ENCODE peak calls at places on chromosomes 1 and 21, in ten cellular contexts. One of them, this sample, is unnamed.

GRCh38 chr1:227897704-227898438 is 49.9 kb downstream of the WNT9A start:
- DNase-seq in AG09309: no peak
- DNase-seq in ovary: peak; percentile 20
- DNase-seq in MM.1S: no peak
- DNase-seq in GM06990: no peak
- DNase-seq in PC-3: no peak
- DNase-seq in esophagus squamous epithelium: no peak
- DNase-seq in heart left ventricle: no peak
- DNase-seq in foreskin fibroblast: no peak
- DNase-seq in A673: no peak
- DNase-seq in this sample: no peak

GRCh38 chr1:204868340-204868700 is 2.3 kb upstream of the NFASC start:
- DNase-seq in PC-3: no peak
- DNase-seq in GM06990: no peak
- DNase-seq in foreskin fibroblast: no peak
- DNase-seq in AG09309: no peak
- DNase-seq in MM.1S: no peak
- DNase-seq in esophagus squamous epithelium: no peak
- DNase-seq in A673: no peak
- DNase-seq in ovary: no peak
- DNase-seq in heart left ventricle: no peak
- DNase-seq in this sample: no peak

GRCh38 chr1:204069887-204070286 is 3.0 kb upstream of the SOX13 start:
- DNase-seq in AG09309: no peak
- DNase-seq in MM.1S: no peak
- DNase-seq in esophagus squamous epithelium: no peak
- DNase-seq in PC-3: no peak
- DNase-seq in heart left ventricle: no peak
- DNase-seq in A673: no peak
- DNase-seq in GM06990: no peak
- DNase-seq in foreskin fibroblast: no peak
- DNase-seq in ovary: no peak
- DNase-seq in this sample: no peak

GRCh38 chr21:45869121-45870007 is 112.2 kb upstream of the COL6A1 start:
- DNase-seq in PC-3: peak; percentile 33
- DNase-seq in foreskin fibroblast: peak; percentile 72
- DNase-seq in esophagus squamous epithelium: no peak
- DNase-seq in ovary: no peak
- DNase-seq in A673: no peak
- DNase-seq in GM06990: no peak
- DNase-seq in AG09309: peak; percentile 46
- DNase-seq in MM.1S: no peak
- DNase-seq in heart left ventricle: no peak
- DNase-seq in this sample: no peak

GRCh38 chr21:45543371-45543709 is 1.1 kb upstream of the SLC19A1 start:
- DNase-seq in esophagus squamous epithelium: no peak
- DNase-seq in ovary: peak; percentile 63
- DNase-seq in AG09309: no peak
- DNase-seq in A673: no peak
- DNase-seq in PC-3: no peak
- DNase-seq in GM06990: peak; percentile 20
- DNase-seq in heart left ventricle: peak; percentile 19
- DNase-seq in MM.1S: no peak
- DNase-seq in foreskin fibroblast: peak; percentile 9
- DNase-seq in this sample: no peak

GRCh38 chr1:90707363-90707710 is 9.8 kb downstream of the BARHL2 start:
- DNase-seq in ovary: no peak
- DNase-seq in A673: peak; percentile 82
- DNase-seq in esophagus squamous epithelium: no peak
- DNase-seq in AG09309: no peak
- DNase-seq in heart left ventricle: no peak
- DNase-seq in GM06990: no peak
- DNase-seq in foreskin fibroblast: peak; percentile 54
- DNase-seq in MM.1S: no peak
- DNase-seq in PC-3: peak; percentile 49
- DNase-seq in this sample: no peak

GRCh38 chr1:189312499-189312898 is 1165.2 kb downstream of the BRINP3 start:
- DNase-seq in ovary: no peak
- DNase-seq in MM.1S: no peak
- DNase-seq in foreskin fibroblast: no peak
- DNase-seq in A673: no peak
- DNase-seq in esophagus squamous epithelium: no peak
- DNase-seq in PC-3: no peak
- DNase-seq in AG09309: no peak
- DNase-seq in GM06990: no peak
- DNase-seq in heart left ventricle: no peak
- DNase-seq in this sample: no peak

GRCh38 chr1:38285807-38286530 is 239.4 kb upstream of the POU3F1 start:
- DNase-seq in esophagus squamous epithelium: no peak
- DNase-seq in heart left ventricle: no peak
- DNase-seq in GM06990: no peak
- DNase-seq in foreskin fibroblast: no peak
- DNase-seq in PC-3: no peak
- DNase-seq in MM.1S: no peak
- DNase-seq in A673: peak; percentile 12
- DNase-seq in ovary: no peak
- DNase-seq in AG09309: no peak
- DNase-seq in this sample: no peak

GRCh38 chr1:8878448-8879347 is at the start of gene ENO1:
- DNase-seq in heart left ventricle: peak; percentile 99
- DNase-seq in AG09309: peak; percentile 95
- DNase-seq in MM.1S: peak; percentile 97
- DNase-seq in foreskin fibroblast: peak; percentile 99
- DNase-seq in ovary: peak; percentile 99
- DNase-seq in A673: peak; percentile 97
- DNase-seq in PC-3: peak; percentile 97
- DNase-seq in GM06990: peak; percentile 100
- DNase-seq in esophagus squamous epithelium: peak; percentile 93
- DNase-seq in this sample: peak; percentile 91

GRCh38 chr1:8874230-8875201 is 4.0 kb downstream of the ENO1 start:
- DNase-seq in PC-3: no peak
- DNase-seq in MM.1S: no peak
- DNase-seq in AG09309: no peak
- DNase-seq in esophagus squamous epithelium: no peak
- DNase-seq in A673: no peak
- DNase-seq in GM06990: no peak
- DNase-seq in heart left ventricle: no peak
- DNase-seq in ovary: no peak
- DNase-seq in foreskin fibroblast: peak; percentile 77
- DNase-seq in this sample: no peak

GRCh38 chr1:8875216-8875861 is 3.1 kb downstream of the ENO1 start:
- DNase-seq in heart left ventricle: no peak
- DNase-seq in GM06990: no peak
- DNase-seq in ovary: no peak
- DNase-seq in foreskin fibroblast: no peak
- DNase-seq in MM.1S: no peak
- DNase-seq in AG09309: no peak
- DNase-seq in A673: peak; percentile 49
- DNase-seq in esophagus squamous epithelium: no peak
- DNase-seq in PC-3: no peak
- DNase-seq in this sample: no peak

GRCh38 chr1:8873506-8874229 is 4.8 kb downstream of the ENO1 start:
- DNase-seq in GM06990: no peak
- DNase-seq in ovary: no peak
- DNase-seq in MM.1S: peak; percentile 39
- DNase-seq in foreskin fibroblast: peak; percentile 99
- DNase-seq in AG09309: peak; percentile 97
- DNase-seq in esophagus squamous epithelium: peak; percentile 60
- DNase-seq in A673: peak; percentile 99
- DNase-seq in PC-3: peak; percentile 99
- DNase-seq in heart left ventricle: peak; percentile 69
- DNase-seq in this sample: no peak

DNA sequence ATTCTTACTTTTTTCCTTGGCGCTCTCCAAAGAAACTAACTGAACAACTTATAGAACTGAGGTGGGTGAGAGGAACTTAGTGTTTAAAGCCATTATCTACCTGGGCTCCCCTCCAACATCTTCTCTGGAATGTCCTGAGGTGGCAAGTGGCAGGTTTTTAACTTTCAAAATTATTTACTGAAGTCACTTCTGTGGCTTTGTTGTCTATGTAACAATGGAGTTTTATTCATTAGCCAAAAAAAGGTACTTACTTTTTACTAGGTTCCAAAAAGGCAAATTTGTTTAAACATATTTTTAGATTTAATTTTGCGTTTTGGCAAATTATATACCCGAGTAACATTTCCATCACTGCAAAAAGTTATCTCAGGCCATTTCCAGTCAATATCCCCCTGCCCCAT is 2.4 kb downstream of the ENO1 start:
- DNase-seq in MM.1S: no peak
- DNase-seq in esophagus squamous epithelium: no peak
- DNase-seq in GM06990: no peak
- DNase-seq in foreskin fibroblast: no peak
- DNase-seq in A673: no peak
- DNase-seq in AG09309: no peak
- DNase-seq in heart left ventricle: no peak
- DNase-seq in ovary: no peak
- DNase-seq in PC-3: no peak
- DNase-seq in this sample: no peak
- H3K4me3 ChIP-seq in MM.1S: no peak overlapping the region
- H3K4me3 ChIP-seq in esophagus squamous epithelium: peak overlapping the region; percentile 76
- H3K4me3 ChIP-seq in GM06990: peak overlapping the region; percentile 99
- H3K4me3 ChIP-seq in foreskin fibroblast: no peak overlapping the region
- H3K4me3 ChIP-seq in A673: peak overlapping the region; percentile 100
- H3K4me3 ChIP-seq in AG09309: peak overlapping the region; percentile 84
- H3K4me3 ChIP-seq in heart left ventricle: no peak overlapping the region
- H3K4me3 ChIP-seq in ovary: no peak overlapping the region
- H3K4me3 ChIP-seq in PC-3: peak overlapping the region; percentile 95
- H3K4me3 ChIP-seq in this sample: peak overlapping the region; percentile 69

DNA sequence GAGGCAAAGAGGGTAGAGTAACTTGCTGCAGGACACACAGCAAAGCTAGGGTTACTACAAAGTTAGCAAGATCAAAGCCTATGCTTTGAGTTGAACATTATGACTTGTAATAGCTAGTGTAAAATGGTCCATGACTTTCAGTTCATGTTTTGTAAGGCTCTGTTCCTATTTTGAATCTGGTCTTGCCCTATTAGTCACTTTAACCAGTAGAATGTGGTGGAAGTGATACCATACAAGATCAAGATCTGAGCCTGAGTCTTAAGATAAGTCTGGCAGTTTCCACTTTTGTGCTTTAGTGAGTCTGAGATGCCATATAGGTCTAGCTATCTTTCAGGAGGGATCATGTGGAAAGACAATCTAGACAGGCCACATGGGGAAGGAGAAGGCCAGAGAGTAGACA is 282.1 kb upstream of the BRINP3 start:
- DNase-seq in foreskin fibroblast: no peak
- DNase-seq in GM06990: peak; percentile 6
- DNase-seq in esophagus squamous epithelium: no peak
- DNase-seq in MM.1S: no peak
- DNase-seq in A673: no peak
- DNase-seq in heart left ventricle: no peak
- DNase-seq in PC-3: no peak
- DNase-seq in ovary: no peak
- DNase-seq in AG09309: no peak
- DNase-seq in this sample: peak; percentile 31
- TF ChIP-seq CTCF in foreskin fibroblast: no peak
- TF ChIP-seq CTCF in GM06990: no peak
- TF ChIP-seq CTCF in esophagus squamous epithelium: no peak
- TF ChIP-seq CTCF in MM.1S: no peak
- TF ChIP-seq CTCF in A673: no peak
- TF ChIP-seq CTCF in heart left ventricle: no peak
- TF ChIP-seq CTCF in PC-3: no peak
- TF ChIP-seq CTCF in ovary: no peak
- TF ChIP-seq CTCF in AG09309: no peak
- TF ChIP-seq CTCF in this sample: no peak

GRCh38 chr1:172978595-172978994 is 72.1 kb downstream of the TNFSF18 start:
- DNase-seq in GM06990: no peak
- DNase-seq in AG09309: no peak
- DNase-seq in A673: no peak
- DNase-seq in esophagus squamous epithelium: no peak
- DNase-seq in foreskin fibroblast: no peak
- DNase-seq in ovary: no peak
- DNase-seq in heart left ventricle: no peak
- DNase-seq in MM.1S: no peak
- DNase-seq in PC-3: peak; percentile 44
- DNase-seq in this sample: no peak
- H3K4me3 ChIP-seq in GM06990: no peak overlapping the region
- H3K4me3 ChIP-seq in AG09309: no peak overlapping the region
- H3K4me3 ChIP-seq in A673: no peak overlapping the region
- H3K4me3 ChIP-seq in esophagus squamous epithelium: no peak overlapping the region
- H3K4me3 ChIP-seq in foreskin fibroblast: no peak overlapping the region
- H3K4me3 ChIP-seq in ovary: no peak overlapping the region
- H3K4me3 ChIP-seq in heart left ventricle: no peak overlapping the region
- H3K4me3 ChIP-seq in MM.1S: no peak overlapping the region
- H3K4me3 ChIP-seq in PC-3: no peak overlapping the region
- H3K4me3 ChIP-seq in this sample: no peak overlapping the region

GRCh38 chr1:55868026-55868425 is 652.9 kb upstream of the USP24 start:
- DNase-seq in foreskin fibroblast: peak; percentile 51
- DNase-seq in heart left ventricle: no peak
- DNase-seq in ovary: no peak
- DNase-seq in A673: peak; percentile 1
- DNase-seq in GM06990: no peak
- DNase-seq in PC-3: peak; percentile 48
- DNase-seq in esophagus squamous epithelium: no peak
- DNase-seq in MM.1S: no peak
- DNase-seq in AG09309: peak; percentile 32
- DNase-seq in this sample: no peak
- TF ChIP-seq CTCF in foreskin fibroblast: no peak
- TF ChIP-seq CTCF in heart left ventricle: no peak
- TF ChIP-seq CTCF in ovary: no peak
- TF ChIP-seq CTCF in A673: no peak
- TF ChIP-seq CTCF in GM06990: no peak
- TF ChIP-seq CTCF in PC-3: peak; percentile 40
- TF ChIP-seq CTCF in esophagus squamous epithelium: no peak
- TF ChIP-seq CTCF in MM.1S: no peak
- TF ChIP-seq CTCF in AG09309: peak; percentile 36
- TF ChIP-seq CTCF in this sample: no peak

This sample was measured in GM12864.